ENCODE peak calls at places on chromosomes 6 and 20, in six cellular contexts. Z is B cell; O is activated B cell treated with CpG ODN at 0.5 μM for 24 hours; K is left lung; M is CD8-positive, alpha-beta T cell; V is suprapubic skin. A is an unnamed sample.

GRCh38 chr6:162602759-162603158 is 124.8 kb downstream of the PRKN start:
- DNase-seq in Z (no peak), O (no peak), K (no peak), M (no peak), V (no peak), A (no peak)

GRCh38 chr20:49276895-49277785 is 717 bp downstream of the ZNFX1 start:
- DNase-seq in Z (no peak), O (peak; percentile 38), K (peak; percentile 54), M (no peak), V (peak; percentile 80), A (no peak)

GRCh38 chr6:98641929-98642328 is 192.4 kb upstream of the POU3F2 start:
- DNase-seq in Z (no peak), O (no peak), K (no peak), M (no peak), V (no peak), A (no peak)

GRCh38 chr6:111765681-111766523 is 107.3 kb downstream of the FYN start:
- DNase-seq in Z (no peak), O (no peak), K (no peak), M (no peak), V (no peak), A (no peak)

GRCh38 chr6:24255676-24256075 is 102.2 kb downstream of the DCDC2 start:
- DNase-seq in Z (no peak), O (no peak), K (no peak), M (no peak), V (no peak), A (no peak)

GRCh38 chr6:91464201-91464600 is 877.3 kb upstream of the MAP3K7 start:
- DNase-seq in Z (no peak), O (no peak), K (no peak), M (no peak), V (no peak), A (no peak)

GRCh38 chr20:34921436-34921835 is 34.2 kb downstream of the GSS start:
- DNase-seq in Z (no peak), O (no peak), K (no peak), M (no peak), V (no peak), A (no peak)

GRCh38 chr6:946546-946945 is 253.6 kb upstream of the EXOC2 start:
- DNase-seq in Z (no peak), O (no peak), K (no peak), M (no peak), V (no peak), A (no peak)

GRCh38 chr6:22828179-22829062 is 259.1 kb downstream of the HDGFL1 start:
- DNase-seq in Z (no peak), O (no peak), K (peak; percentile 36), M (no peak), V (no peak), A (no peak)

GRCh38 chr6:41768545-41769308 is 11.0 kb downstream of the FRS3 start:
- DNase-seq in Z (no peak), O (no peak), K (peak; percentile 64), M (no peak), V (no peak), A (no peak)

GRCh38 chr6:146339716-146340115 is 203.9 kb upstream of the RAB32 start:
- DNase-seq in Z (no peak), O (no peak), K (no peak), M (no peak), V (no peak), A (no peak)

GRCh38 chr6:137365648-137366047 is 128.5 kb downstream of the OLIG3 start:
- DNase-seq in Z (no peak), O (no peak), K (no peak), M (no peak), V (no peak), A (peak; percentile 38)

GRCh38 chr6:18280084-18280483 is 15.8 kb upstream of the DEK start:
- DNase-seq in Z (no peak), O (no peak), K (no peak), M (no peak), V (no peak), A (no peak)

GRCh38 chr6:129981598-129981997 is 36.8 kb upstream of the L3MBTL3 start:
- DNase-seq in Z (no peak), O (no peak), K (no peak), M (no peak), V (no peak), A (no peak)

GRCh38 chr6:151762817-151763216 is 44.7 kb upstream of the ESR1 start:
- DNase-seq in Z (no peak), O (no peak), K (no peak), M (no peak), V (no peak), A (no peak)

GRCh38 chr6:151760486-151760885 is 47.0 kb upstream of the ESR1 start:
- DNase-seq in Z (no peak), O (no peak), K (no peak), M (no peak), V (no peak), A (no peak)

GRCh38 chr6:151763303-151763702 is 44.2 kb upstream of the ESR1 start:
- DNase-seq in Z (no peak), O (no peak), K (no peak), M (no peak), V (no peak), A (no peak)

GRCh38 chr6:151765444-151765886 is 42.0 kb upstream of the ESR1 start:
- DNase-seq in Z (no peak), O (no peak), K (no peak), M (no peak), V (no peak), A (no peak)

GRCh38 chr6:151763938-151764680 is 43.4 kb upstream of the ESR1 start:
- DNase-seq in Z (peak; percentile 55), O (no peak), K (peak; percentile 93), M (peak; percentile 50), V (peak; percentile 92), A (no peak)
- TF ChIP-seq CTCF in Z (peak; percentile 76), O (peak; percentile 40), K (peak; percentile 61), M (no peak), V (peak; percentile 67), A (peak; percentile 58)

DNA sequence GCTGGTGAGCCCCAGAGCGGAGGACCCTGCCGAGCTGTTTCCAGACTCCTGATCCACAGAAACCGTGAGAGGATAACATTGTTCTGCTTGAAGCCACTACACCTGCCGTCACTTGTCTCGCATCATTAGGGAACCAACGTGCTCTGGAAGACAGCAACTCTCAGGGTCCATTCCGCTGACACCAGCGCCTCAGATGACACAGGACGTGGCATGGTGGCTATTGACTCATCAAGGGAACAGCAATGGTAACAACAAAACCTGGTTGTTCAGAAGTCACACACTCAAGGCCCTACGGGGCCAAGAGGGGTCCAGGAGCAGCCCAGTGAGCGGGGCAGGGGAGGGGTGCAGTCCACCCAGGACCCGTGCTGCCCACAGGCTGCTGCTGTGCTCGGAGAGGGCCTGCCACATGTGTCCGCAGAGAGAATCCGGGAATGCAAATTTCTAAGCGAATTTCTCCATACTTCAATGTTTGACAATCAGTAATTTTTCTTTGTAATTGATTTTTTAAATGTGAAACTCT is 110.4 kb downstream of the TTLL2 start:
- DNase-seq in Z (no peak), O (no peak), K (no peak), M (no peak), V (no peak), A (no peak)
- TF ChIP-seq CTCF in Z (no peak), O (no peak), K (no peak), M (no peak), V (no peak), A (no peak)

GRCh38 chr6:89430563-89430962 is 2.4 kb upstream of the ANKRD6 start:
- DNase-seq in Z (no peak), O (no peak), K (no peak), M (no peak), V (no peak), A (no peak)
- TF ChIP-seq CTCF in Z (no peak), O (no peak), K (no peak), M (no peak), V (no peak), A (no peak)

DNA sequence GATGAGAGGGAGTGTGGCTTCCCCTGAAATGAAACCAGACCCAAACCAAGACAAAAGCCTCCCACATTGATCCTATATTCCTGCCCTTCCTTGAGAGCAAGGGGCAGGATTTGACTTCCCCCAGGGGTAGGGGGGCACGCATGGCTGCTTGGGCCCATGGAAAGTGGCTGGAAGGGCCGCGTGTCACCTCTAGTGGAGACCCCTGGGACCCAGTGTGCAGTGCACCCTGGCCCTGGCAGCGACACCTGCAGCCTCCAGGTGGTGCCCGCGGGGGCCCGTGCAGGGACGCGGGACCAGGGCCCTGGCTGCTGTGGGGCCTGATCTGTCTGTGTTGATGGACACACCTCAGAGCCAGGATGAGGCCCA is 18.0 kb upstream of the SLCO4A1 start:
- DNase-seq in Z (peak; percentile 74), O (peak; percentile 63), K (no peak), M (no peak), V (no peak), A (no peak)
- TF ChIP-seq CTCF in Z (peak; percentile 76), O (no peak), K (no peak), M (no peak), V (no peak), A (no peak)

GRCh38 chr6:52575490-52575868 is 1.4 kb downstream of the TRAM2 start:
- DNase-seq in Z (no peak), O (no peak), K (no peak), M (no peak), V (no peak), A (no peak)

GRCh38 chr6:52576392-52577021 is 353 bp downstream of the TRAM2 start:
- DNase-seq in Z (peak; percentile 75), O (no peak), K (peak; percentile 72), M (peak; percentile 75), V (peak; percentile 83), A (peak; percentile 88)

GRCh38 chr6:52577778-52578473 is 1.1 kb upstream of the TRAM2 start:
- DNase-seq in Z (no peak), O (no peak), K (no peak), M (no peak), V (no peak), A (no peak)

GRCh38 chr6:52576054-52576391 is 837 bp downstream of the TRAM2 start:
- DNase-seq in Z (no peak), O (no peak), K (no peak), M (peak; percentile 51), V (no peak), A (no peak)

GRCh38 chr6:52577022-52577777 is at the start of gene TRAM2:
- DNase-seq in Z (peak; percentile 85), O (peak; percentile 88), K (peak; percentile 83), M (peak; percentile 86), V (peak; percentile 87), A (peak; percentile 93)
- TF ChIP-seq CTCF in Z (no peak), O (no peak), K (no peak), M (no peak), V (no peak), A (peak; percentile 37)

GRCh38 chr6:33313709-33314514 is at the start of gene TAPBP:
- DNase-seq in Z (peak; percentile 94), O (peak; percentile 78), K (peak; percentile 63), M (peak; percentile 85), V (peak; percentile 87), A (no peak)
- TF ChIP-seq CTCF in Z (no peak), O (no peak), K (no peak), M (no peak), V (no peak), A (no peak)

GRCh38 chr6:36594029-36594815 is at the start of gene SRSF3:
- DNase-seq in Z (peak; percentile 97), O (peak; percentile 87), K (peak; percentile 98), M (peak; percentile 95), V (peak; percentile 97), A (peak; percentile 99)
- TF ChIP-seq CTCF in Z (peak; percentile 29), O (no peak), K (peak; percentile 33), M (no peak), V (peak; percentile 68), A (peak; percentile 61)

GRCh38 chr6:166435574-166435973 is 52.8 kb upstream of the MPC1 start:
- DNase-seq in Z (no peak), O (no peak), K (no peak), M (peak; percentile 81), V (no peak), A (no peak)
- TF ChIP-seq CTCF in Z (no peak), O (no peak), K (no peak), M (peak; percentile 35), V (peak; percentile 25), A (no peak)

A was measured in osteocyte.